ENCODE peak calls at places on chromosome 22, in ten cellular contexts. G, B, I, E, F, L, R, S, K and O are unnamed samples.

GRCh38 chr22:28791841-28792490 is 8.4 kb downstream of the XBP1 start:
- DNase-seq in I (no peak), S (no peak), K (no peak), L (no peak), B (no peak), E (no peak), G (no peak), F (no peak), R (no peak), O (no peak)

GRCh38 chr22:43957871-43958270 is 2.6 kb downstream of the SAMM50 start:
- DNase-seq in I (peak), S (no peak), E (no peak), R (no peak), B (no peak), F (no peak), L (no peak), K (no peak), G (no peak), O (no peak)

GRCh38 chr22:19634206-19634536 is 80.1 kb upstream of the SEPTIN5 start:
- DNase-seq in B (no peak), I (no peak), G (no peak), R (no peak), K (no peak), E (no peak), L (no peak), S (no peak), F (no peak), O (no peak)

GRCh38 chr22:47063606-47064005 is 301.2 kb downstream of the TBC1D22A start:
- DNase-seq in R (no peak), E (no peak), K (no peak), F (no peak), S (no peak), B (no peak), I (no peak), L (no peak), G (no peak), O (no peak)

GRCh38 chr22:23219787-23220484 is 39.6 kb downstream of the BCR start:
- DNase-seq in L (no peak), S (no peak), K (no peak), G (no peak), E (peak), B (no peak), I (peak), R (no peak), F (peak), O (no peak)

GRCh38 chr22:20569059-20570058 is 61.9 kb downstream of the MED15 start:
- DNase-seq in S (no peak), B (peak), R (peak), F (peak), E (no peak), G (peak), K (no peak), L (no peak), I (peak), O (peak)

GRCh38 chr22:17980638-17981051 is 43.7 kb downstream of the MICAL3 start:
- DNase-seq in I (peak), E (peak), R (no peak), L (no peak), B (no peak), K (no peak), F (peak), G (no peak), S (no peak), O (peak)

GRCh38 chr22:18056161-18056666 is 21.6 kb upstream of the PEX26 start:
- DNase-seq in K (no peak), R (peak), E (no peak), I (peak), F (peak), G (no peak), S (no peak), B (no peak), L (no peak), O (no peak)

GRCh38 chr22:26245001-26245400 is 75.7 kb downstream of the SEZ6L start:
- DNase-seq in B (no peak), R (no peak), L (no peak), E (no peak), F (no peak), G (no peak), S (no peak), K (no peak), I (no peak), O (no peak)

GRCh38 chr22:44000123-44000522 is 24.0 kb upstream of the PARVB start:
- DNase-seq in F (no peak), G (no peak), K (no peak), S (no peak), R (no peak), I (no peak), B (no peak), E (no peak), L (no peak), O (no peak)

GRCh38 chr22:31272522-31273446 is 19.5 kb downstream of the PIK3IP1 start:
- DNase-seq in B (peak), L (no peak), S (peak), E (peak), I (peak), K (no peak), R (peak), F (peak), G (no peak), O (peak)

GRCh38 chr22:29765905-29766631 is 739 bp downstream of the ZMAT5 start:
- DNase-seq in S (no peak), L (no peak), G (no peak), K (no peak), I (no peak), R (no peak), B (no peak), E (peak), F (no peak), O (no peak)

GRCh38 chr22:20130319-20130718 is 1.3 kb upstream of the ZDHHC8 start:
- DNase-seq in S (no peak), G (no peak), L (no peak), R (no peak), F (no peak), I (no peak), B (no peak), K (no peak), E (no peak), O (no peak)

GRCh38 chr22:35488513-35488912 is 52.1 kb upstream of the RASD2 start:
- DNase-seq in B (no peak), G (no peak), R (no peak), K (no peak), I (no peak), S (no peak), L (no peak), E (no peak), F (no peak), O (no peak)

GRCh38 chr22:47858773-47859306 is 1096.4 kb downstream of the TBC1D22A start:
- DNase-seq in S (no peak), E (no peak), R (no peak), B (no peak), K (no peak), F (no peak), L (peak), I (no peak), G (no peak), O (no peak)

DNA sequence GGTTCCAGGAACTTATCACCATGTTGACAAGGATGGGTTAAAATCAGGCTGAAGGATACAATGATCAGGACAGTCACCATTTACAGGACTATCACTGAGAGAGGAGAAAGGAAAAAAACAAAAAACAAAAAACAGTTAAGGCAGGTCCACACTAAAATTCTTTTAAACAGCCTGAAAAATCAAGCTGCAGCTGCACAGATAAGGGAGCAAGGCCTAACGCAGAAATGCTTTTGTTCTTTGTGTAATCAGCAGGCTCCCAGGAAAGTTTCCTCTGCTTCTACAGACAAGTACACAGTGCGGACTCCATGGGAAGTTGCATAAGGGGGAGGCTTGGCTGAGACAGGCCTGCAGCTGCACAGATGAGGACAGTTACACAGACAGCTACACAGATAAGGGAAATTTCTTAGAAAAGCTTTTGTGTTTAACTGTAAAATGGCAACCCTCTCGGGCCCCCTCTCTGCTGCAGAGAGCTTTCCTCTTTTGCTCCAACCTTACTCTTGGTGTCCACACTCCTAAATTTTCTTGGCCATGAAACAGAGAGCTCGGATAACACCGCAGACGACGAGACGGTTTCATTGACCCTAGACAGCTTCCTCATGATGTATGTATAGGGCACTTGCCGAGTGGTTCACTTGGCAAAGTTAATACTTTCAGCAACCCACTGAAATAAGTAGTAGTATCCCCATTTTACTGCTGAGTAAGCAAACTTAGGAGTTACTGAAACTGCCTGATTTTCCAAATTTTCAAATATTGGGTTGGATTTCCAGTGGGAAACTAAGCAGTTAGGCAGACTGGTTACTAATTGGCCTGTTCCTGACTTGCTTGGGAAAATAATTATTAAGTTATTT is 45.5 kb downstream of the PIWIL3 start:
- DNase-seq in F (no peak), B (peak), E (no peak), I (peak), K (no peak), S (peak), R (no peak), G (no peak), L (no peak), O (no peak)
- TF ChIP-seq POLR2A in F (no peak), B (no peak), E (no peak), I (no peak), K (no peak), S (no peak), R (no peak), G (no peak), L (no peak), O (no peak)

GRCh38 chr22:34308101-34308500 is 387.8 kb upstream of the LARGE1 start:
- DNase-seq in I (no peak), B (no peak), G (no peak), R (no peak), S (no peak), K (no peak), L (no peak), E (no peak), F (no peak), O (no peak)
- TF ChIP-seq POLR2A in I (no peak), B (no peak), G (no peak), R (no peak), S (no peak), K (no peak), L (no peak), E (no peak), F (no peak), O (no peak)

GRCh38 chr22:46054091-46054877 is 77.3 kb upstream of the WNT7B start:
- DNase-seq in E (no peak), F (peak), R (peak), G (peak), K (no peak), I (peak), S (peak), B (peak), L (no peak), O (no peak)
- TF ChIP-seq POLR2A in E (no peak), F (no peak), R (no peak), G (peak), K (peak), I (peak), S (no peak), B (peak), L (no peak), O (peak)

DNA sequence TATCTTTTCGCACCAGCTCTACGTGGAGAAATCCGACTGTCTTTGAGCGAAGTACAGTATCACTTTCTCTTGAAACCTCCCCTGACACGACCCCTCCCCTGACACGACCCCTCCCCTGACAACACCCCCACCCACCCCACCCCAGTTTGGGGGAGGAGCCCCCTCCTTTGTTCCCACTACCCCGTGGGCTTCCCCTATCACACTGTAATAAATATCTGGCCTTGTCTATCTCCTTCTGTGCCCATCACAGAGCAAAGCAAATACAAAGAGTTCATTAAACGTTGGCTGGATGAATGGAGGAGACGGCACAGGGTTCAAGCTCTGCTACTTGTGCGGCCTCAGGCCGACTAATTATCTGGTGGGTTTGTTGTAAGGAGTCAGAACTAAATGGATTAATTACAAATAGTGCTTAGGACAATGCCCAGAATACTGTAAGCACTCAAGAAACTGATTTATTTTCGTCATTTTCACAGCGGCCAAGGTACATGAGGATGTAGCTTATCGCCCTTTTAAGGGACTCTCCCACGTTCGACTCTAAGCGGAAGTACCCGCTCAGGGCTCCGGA is 640 bp upstream of the GGA1 start:
- DNase-seq in S (no peak), F (no peak), L (no peak), I (no peak), G (no peak), B (no peak), K (no peak), E (no peak), R (no peak), O (no peak)
- TF ChIP-seq POLR2A in S (no peak), F (no peak), L (no peak), I (no peak), G (no peak), B (no peak), K (no peak), E (no peak), R (no peak), O (no peak)

DNA sequence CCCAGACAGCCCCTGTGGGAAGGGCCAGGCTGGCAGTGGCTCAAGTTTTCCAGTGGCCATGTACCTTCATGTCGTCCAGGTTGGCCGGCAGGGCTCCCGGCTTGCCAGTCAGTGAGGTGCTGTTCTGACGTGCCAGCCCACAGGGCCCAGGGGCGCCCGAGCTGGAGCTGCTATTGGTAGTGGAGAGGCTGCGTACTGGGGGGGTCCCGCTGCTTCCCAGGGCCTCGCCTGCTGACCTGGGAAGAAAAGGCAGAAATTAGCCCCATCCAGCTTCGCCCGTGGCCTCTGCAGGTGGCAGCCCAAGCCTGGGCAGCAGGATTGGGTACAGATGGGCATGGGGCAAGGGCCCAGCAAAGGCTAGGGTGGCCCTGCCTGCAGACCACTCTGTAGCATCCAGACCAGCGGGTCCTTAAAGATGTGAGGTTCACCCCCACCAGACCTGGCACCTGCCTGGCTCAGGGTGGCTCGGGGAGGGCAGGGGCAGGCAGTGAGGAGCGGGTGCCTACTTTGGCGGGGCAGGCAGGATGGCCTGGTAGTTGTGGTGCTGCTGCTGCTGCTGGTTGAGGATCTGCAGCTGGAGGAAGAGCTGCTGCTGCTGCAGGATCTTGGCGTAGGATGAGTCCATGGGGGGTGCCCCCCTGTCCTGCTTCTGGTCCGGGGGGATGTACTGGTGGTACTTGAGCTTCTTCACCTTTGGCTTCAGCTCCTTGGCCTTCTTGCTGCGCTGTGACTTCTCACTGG is 50.1 kb downstream of the SGSM3 start:
- DNase-seq in B (no peak), L (no peak), I (no peak), E (no peak), R (no peak), S (no peak), K (no peak), F (no peak), G (no peak), O (no peak)
- TF ChIP-seq POLR2A in B (no peak), L (no peak), I (no peak), E (no peak), R (no peak), S (no peak), K (no peak), F (no peak), G (no peak), O (no peak)

GRCh38 chr22:50306753-50307749 is at the start of gene PLXNB2:
- DNase-seq in R (peak), I (peak), L (no peak), S (peak), G (peak), F (peak), E (peak), K (no peak), B (peak), O (peak)
- TF ChIP-seq POLR2A in R (peak), I (peak), L (no peak), S (no peak), G (peak), F (peak), E (peak), K (peak), B (peak), O (peak)

DNA sequence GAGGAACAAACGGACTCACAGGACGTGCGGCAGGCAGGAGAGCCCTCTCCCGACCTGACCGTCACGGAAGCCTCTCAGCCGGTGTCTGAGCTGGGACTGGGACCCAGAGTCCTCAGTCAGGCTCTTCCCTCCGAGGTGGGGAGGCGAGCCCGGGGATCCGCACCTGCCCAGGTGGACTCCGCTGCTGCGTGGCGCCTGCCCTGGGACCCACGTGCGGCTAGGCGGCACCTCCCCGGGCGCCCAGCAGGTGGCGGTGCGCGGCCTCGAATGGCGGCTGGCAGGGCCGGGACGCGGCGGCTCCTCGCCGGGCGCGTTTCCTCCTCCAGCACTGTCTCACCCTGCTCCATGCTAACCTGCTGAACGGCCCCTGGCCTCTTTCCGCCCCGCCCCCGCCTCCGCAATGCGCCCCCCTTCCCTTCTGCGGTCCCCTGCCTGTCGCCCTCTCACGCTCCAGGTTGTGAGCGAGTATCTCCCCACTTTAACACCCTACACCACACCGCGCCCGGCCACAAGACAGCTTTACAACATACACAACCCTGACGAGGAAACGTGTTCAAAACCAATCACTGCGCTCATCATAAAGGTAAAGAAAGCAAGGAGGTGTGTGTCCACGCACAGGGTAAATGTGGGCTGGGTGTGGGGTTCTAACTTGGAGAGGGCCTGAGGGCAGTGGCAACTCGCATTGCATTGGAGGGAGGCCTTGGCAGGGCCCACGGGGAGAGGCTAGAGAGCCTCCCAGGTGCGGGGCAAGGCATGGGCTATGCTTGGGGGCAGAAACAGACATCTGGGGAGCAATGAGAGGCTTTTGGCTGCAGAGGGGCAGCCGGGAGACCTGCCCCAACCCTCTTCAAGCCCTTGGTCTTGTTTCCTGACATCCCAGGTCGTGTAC is 25.9 kb upstream of the ATXN10 start:
- DNase-seq in I (peak), G (peak), S (peak), E (peak), R (peak), L (no peak), K (no peak), B (peak), F (peak), O (peak)
- TF ChIP-seq POLR2A in I (no peak), G (no peak), S (no peak), E (no peak), R (no peak), L (no peak), K (no peak), B (no peak), F (no peak), O (peak)